ENCODE peak calls at places on chromosomes 16 and 17, in ten cellular contexts. X, U, V, Z, F, K, I, R, Q and C are unnamed samples.

GRCh38 chr16:88628512-88628974 is 9.8 kb upstream of the IL17C start:
- DNase-seq in Q (no peak), U (no peak), Z (peak), V (peak), R (peak), F (no peak), K (no peak), X (no peak), I (peak), C (no peak)

GRCh38 chr17:49739662-49740271 is 24.2 kb downstream of the FAM117A start:
- DNase-seq in Q (peak), I (peak), U (peak), Z (peak), F (peak), X (peak), R (peak), V (peak), K (peak), C (no peak)

GRCh38 chr17:68378202-68379149 is 78.8 kb downstream of the WIPI1 start:
- DNase-seq in K (peak), F (peak), U (peak), X (peak), I (peak), Q (peak), Z (peak), R (peak), V (peak), C (peak)

GRCh38 chr16:86090461-86091170 is 191.7 kb downstream of the IRF8 start:
- DNase-seq in Q (no peak), I (no peak), F (no peak), Z (no peak), X (no peak), U (peak), V (no peak), R (no peak), K (no peak), C (no peak)

GRCh38 chr16:66874079-66874775 is 6.1 kb upstream of the PDP2 start:
- DNase-seq in Q (no peak), X (no peak), I (peak), F (no peak), U (no peak), V (no peak), Z (peak), R (no peak), K (no peak), C (no peak)

GRCh38 chr16:89406277-89406888 is 84.0 kb downstream of the ANKRD11 start:
- DNase-seq in I (no peak), F (no peak), Z (no peak), K (peak), R (no peak), U (no peak), X (no peak), V (no peak), Q (peak), C (no peak)

GRCh38 chr16:47664653-47665325 is 203.7 kb downstream of the PHKB start:
- DNase-seq in Q (peak), V (no peak), K (no peak), X (peak), U (no peak), Z (no peak), F (no peak), R (peak), I (no peak), C (no peak)

GRCh38 chr17:49637050-49637449 is 40.8 kb downstream of the SPOP start:
- DNase-seq in I (peak), U (no peak), X (no peak), F (no peak), Z (peak), R (no peak), V (no peak), Q (no peak), K (no peak), C (no peak)

GRCh38 chr16:49472598-49472997 is 99.0 kb downstream of the C16orf78 start:
- DNase-seq in F (no peak), X (no peak), K (no peak), V (no peak), I (no peak), U (peak), Q (no peak), R (no peak), Z (no peak), C (no peak)

GRCh38 chr17:81483085-81483861 is 29.3 kb downstream of the ACTG1 start:
- DNase-seq in R (no peak), Z (peak), X (no peak), I (peak), V (peak), F (no peak), Q (peak), K (peak), U (peak), C (no peak)

GRCh38 chr16:28204211-28204610 is 7.6 kb downstream of the XPO6 start:
- DNase-seq in U (no peak), Z (no peak), Q (no peak), R (no peak), I (no peak), K (no peak), X (no peak), F (no peak), V (no peak), C (no peak)

GRCh38 chr16:9525037-9525436 is 433.6 kb downstream of the HAPSTR1 start:
- DNase-seq in K (no peak), U (no peak), F (no peak), Z (no peak), Q (no peak), I (no peak), R (no peak), V (no peak), X (no peak), C (no peak)

GRCh38 chr17:64128787-64129514 is 993 bp downstream of the ERN1 start:
- DNase-seq in U (peak), R (no peak), V (no peak), Z (peak), F (peak), I (peak), X (peak), K (peak), Q (peak), C (no peak)

GRCh38 chr17:46942441-46943217 is 19.7 kb downstream of the GOSR2 start:
- DNase-seq in U (no peak), Q (peak), V (peak), R (peak), K (peak), Z (peak), X (peak), F (peak), I (peak), C (peak)

GRCh38 chr17:19747829-19748806 is at the start of gene ALDH3A1:
- DNase-seq in V (no peak), Q (peak), K (no peak), Z (no peak), F (no peak), I (no peak), U (no peak), R (peak), X (peak), C (no peak)

GRCh38 chr17:57085448-57086068 is 512 bp downstream of the AKAP1 start:
- DNase-seq in R (peak), K (peak), V (peak), X (no peak), U (peak), Z (peak), Q (peak), I (peak), F (peak), C (no peak)

GRCh38 chr16:711548-712320 is 3.2 kb upstream of the METRN start:
- DNase-seq in R (no peak), Q (peak), Z (peak), I (peak), F (peak), X (peak), U (peak), K (peak), V (peak), C (no peak)

GRCh38 chr16:57830890-57831484 is 28.7 kb upstream of the KIFC3 start:
- DNase-seq in U (no peak), Z (no peak), Q (no peak), X (no peak), I (peak), K (no peak), V (no peak), F (no peak), R (no peak), C (no peak)

GRCh38 chr16:70380205-70380918 is 33.7 kb downstream of the DDX19A start:
- DNase-seq in U (peak), F (peak), Z (peak), Q (peak), V (peak), K (peak), I (peak), X (peak), R (peak), C (peak)

GRCh38 chr16:74064120-74064735 is 232.4 kb upstream of the PSMD7 start:
- DNase-seq in Z (peak), U (no peak), V (no peak), R (no peak), K (no peak), F (no peak), Q (no peak), X (no peak), I (no peak), C (no peak)

GRCh38 chr17:39001703-39002637 is 34.8 kb upstream of the FBXO47 start:
- DNase-seq in I (peak), Q (peak), U (peak), V (peak), X (no peak), R (no peak), K (peak), F (peak), Z (peak), C (peak)

GRCh38 chr17:14305785-14306496 is 5.1 kb downstream of the HS3ST3B1 start:
- DNase-seq in I (peak), Z (no peak), F (no peak), U (no peak), R (no peak), X (no peak), V (no peak), Q (no peak), K (no peak), C (no peak)

GRCh38 chr17:7438656-7439460 is 454 bp upstream of the FGF11 start:
- DNase-seq in V (no peak), K (no peak), R (no peak), Q (no peak), Z (no peak), U (no peak), F (no peak), I (no peak), X (no peak), C (no peak)

GRCh38 chr17:46191332-46192210 is 1.7 kb downstream of the KANSL1 start:
- DNase-seq in K (no peak), V (no peak), Z (peak), R (peak), U (no peak), I (peak), X (peak), Q (no peak), F (peak), C (no peak)

GRCh38 chr16:47611848-47612493 is 150.8 kb downstream of the PHKB start:
- DNase-seq in Q (no peak), Z (no peak), I (no peak), U (no peak), V (no peak), K (no peak), F (no peak), R (no peak), X (no peak), C (no peak)

GRCh38 chr17:59844884-59845594 is 47.7 kb downstream of the TUBD1 start:
- DNase-seq in I (peak), Q (no peak), K (no peak), Z (peak), X (no peak), U (peak), V (no peak), R (no peak), F (no peak), C (no peak)

GRCh38 chr17:50815400-50815799 is 20.0 kb upstream of the WFIKKN2 start:
- DNase-seq in Q (no peak), K (no peak), F (no peak), X (no peak), R (no peak), Z (no peak), I (no peak), U (no peak), V (no peak), C (no peak)

GRCh38 chr17:36816214-36816613 is 121.1 kb upstream of the LHX1 start:
- DNase-seq in V (no peak), K (no peak), F (no peak), U (no peak), Q (no peak), R (no peak), I (no peak), Z (no peak), X (no peak), C (no peak)

GRCh38 chr16:28163699-28164584 is 47.8 kb downstream of the XPO6 start:
- DNase-seq in R (peak), V (no peak), F (no peak), X (no peak), Z (peak), U (no peak), K (no peak), Q (no peak), I (peak), C (no peak)

GRCh38 chr17:2029911-2030778 is at the start of gene DPH1:
- DNase-seq in I (peak), Q (peak), X (peak), V (peak), F (peak), Z (peak), R (peak), U (peak), K (peak), C (peak)

GRCh38 chr16:23753908-23754593 is 775 bp upstream of the CHP2 start:
- DNase-seq in U (no peak), Z (no peak), K (no peak), X (no peak), F (no peak), R (no peak), V (no peak), I (no peak), Q (no peak), C (no peak)
- H3K4me3 ChIP-seq in U (peak), Z (peak), K (no peak), X (peak), F (peak), R (peak), V (peak), I (no peak), Q (no peak), C (no peak)

DNA sequence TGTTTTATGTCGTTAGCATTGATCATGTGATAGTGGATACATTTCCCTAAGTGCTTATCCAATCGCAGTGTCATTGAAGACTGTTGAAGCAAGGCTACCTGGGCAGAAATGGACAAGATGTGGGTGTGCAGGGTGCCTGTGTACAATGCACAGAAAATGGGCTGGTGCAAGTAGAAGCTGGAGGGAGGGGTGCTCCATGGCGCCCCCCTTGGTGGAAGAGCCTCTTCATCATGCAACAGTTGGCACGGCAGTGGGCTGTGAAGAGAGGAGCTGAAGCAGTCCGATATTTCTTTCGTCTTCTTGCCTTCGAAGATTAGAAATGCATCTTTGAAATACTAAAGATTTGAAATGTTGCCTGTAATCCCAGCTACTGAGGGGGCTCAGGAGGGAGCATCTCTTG is 100.5 kb downstream of the PLCG2 start:
- DNase-seq in V (no peak), K (no peak), F (no peak), U (no peak), Z (no peak), Q (no peak), I (no peak), X (no peak), R (no peak), C (no peak)
- TF ChIP-seq CTCF in V (peak), K (no peak), F (no peak), U (no peak), Z (peak), Q (no peak), I (peak), X (no peak), R (peak), C (peak)

GRCh38 chr16:4320571-4321137 is 4.8 kb downstream of the GLIS2 start:
- DNase-seq in Z (no peak), V (no peak), I (no peak), K (no peak), R (no peak), F (no peak), Q (no peak), U (peak), X (no peak), C (no peak)
- H3K4me3 ChIP-seq in Z (no peak), V (peak), I (no peak), K (no peak), R (no peak), F (no peak), Q (no peak), U (no peak), X (no peak), C (no peak)

DNA sequence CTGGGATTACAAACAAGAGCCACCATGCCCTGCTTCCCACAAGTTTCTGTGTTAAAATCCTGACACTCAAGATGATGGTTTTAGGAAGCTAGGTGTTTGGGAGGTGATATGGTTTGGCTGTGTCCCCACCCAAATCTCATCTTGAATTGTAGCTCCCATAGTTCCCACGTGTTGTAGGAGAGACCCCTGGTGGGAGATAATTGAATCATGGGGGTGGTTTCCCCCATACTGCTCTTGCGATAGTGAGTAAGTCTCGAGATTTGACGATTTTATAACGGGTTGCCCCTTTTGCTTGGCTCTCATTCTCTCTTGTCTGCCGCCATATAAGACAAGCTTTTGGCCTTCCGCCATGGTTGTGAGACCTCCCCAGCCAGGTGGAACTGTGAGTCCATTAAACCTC is 17.2 kb upstream of the SMG1 start:
- DNase-seq in R (no peak), V (no peak), F (no peak), I (no peak), Z (no peak), Q (no peak), X (no peak), K (no peak), U (no peak), C (no peak)
- TF ChIP-seq CTCF in R (peak), V (no peak), F (no peak), I (no peak), Z (no peak), Q (no peak), X (no peak), K (no peak), U (no peak), C (no peak)

GRCh38 chr16:81834868-81835267 is 55.8 kb downstream of the PLCG2 start:
- DNase-seq in I (no peak), X (no peak), U (peak), K (no peak), F (no peak), Z (no peak), R (no peak), Q (no peak), V (no peak), C (no peak)

GRCh38 chr16:81838794-81839193 is 59.7 kb downstream of the PLCG2 start:
- DNase-seq in I (peak), F (no peak), U (no peak), Z (peak), V (no peak), K (no peak), Q (no peak), X (no peak), R (no peak), C (no peak)

GRCh38 chr16:81836279-81837054 is 57.4 kb downstream of the PLCG2 start:
- DNase-seq in U (peak), Q (no peak), K (no peak), V (no peak), R (no peak), F (no peak), I (no peak), Z (no peak), X (no peak), C (no peak)

GRCh38 chr16:81833751-81834150 is 54.7 kb downstream of the PLCG2 start:
- DNase-seq in F (no peak), Z (no peak), U (no peak), X (no peak), K (no peak), Q (no peak), V (no peak), R (no peak), I (no peak), C (no peak)

DNA sequence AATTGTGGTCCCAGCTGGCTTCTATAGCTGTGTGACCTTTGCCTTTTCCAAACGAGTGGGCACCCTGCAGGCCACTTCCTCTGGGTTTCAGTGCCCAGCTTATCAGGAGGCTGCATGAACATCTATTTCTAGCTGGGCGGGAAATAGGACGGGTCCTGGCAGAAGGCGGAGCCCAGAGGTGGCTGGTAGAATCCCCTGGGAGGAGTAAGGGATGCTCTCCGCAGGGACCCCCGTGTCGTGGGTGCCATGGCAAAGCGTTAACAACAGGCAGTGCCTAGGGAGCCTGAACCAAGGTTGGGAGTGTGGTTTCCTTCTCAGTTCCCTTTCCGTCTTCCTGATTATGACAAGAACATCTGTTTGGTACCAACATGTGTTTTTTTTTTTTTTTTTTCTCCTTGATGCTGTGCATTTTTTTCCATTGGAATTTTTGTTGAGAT is 58.2 kb downstream of the PLCG2 start:
- DNase-seq in X (no peak), Z (no peak), F (no peak), U (peak), V (no peak), R (no peak), I (no peak), K (no peak), Q (no peak), C (no peak)
- H3K4me3 ChIP-seq in X (no peak), Z (no peak), F (no peak), U (no peak), V (no peak), R (no peak), I (no peak), K (no peak), Q (no peak), C (no peak)

GRCh38 chr17:67223924-67224323 is 21.1 kb downstream of the HELZ start:
- DNase-seq in Q (no peak), K (no peak), F (no peak), I (no peak), U (no peak), Z (no peak), R (peak), V (no peak), X (no peak), C (no peak)

GRCh38 chr17:67217446-67217845 is 27.6 kb downstream of the HELZ start:
- DNase-seq in Z (no peak), V (no peak), K (no peak), F (no peak), R (no peak), X (no peak), U (no peak), Q (no peak), I (no peak), C (no peak)

GRCh38 chr17:67218385-67218950 is 26.5 kb downstream of the HELZ start:
- DNase-seq in R (no peak), X (no peak), F (no peak), V (no peak), K (no peak), Z (peak), U (no peak), I (peak), Q (no peak), C (no peak)

GRCh38 chr17:67216544-67217320 is 28.3 kb downstream of the HELZ start:
- DNase-seq in X (no peak), R (no peak), U (no peak), F (no peak), Z (peak), K (no peak), Q (no peak), V (no peak), I (no peak), C (no peak)

GRCh38 chr17:67221062-67221998 is 23.7 kb downstream of the HELZ start:
- DNase-seq in Q (no peak), F (peak), X (peak), U (no peak), I (peak), R (peak), Z (peak), V (no peak), K (no peak), C (no peak)
- TF ChIP-seq CTCF in Q (no peak), F (no peak), X (peak), U (peak), I (peak), R (peak), Z (peak), V (peak), K (peak), C (no peak)

GRCh38 chr17:71163121-71163812 is 957.6 kb upstream of the SOX9 start:
- DNase-seq in K (no peak), Q (peak), R (no peak), Z (peak), U (no peak), X (peak), F (no peak), V (no peak), I (peak), C (no peak)

GRCh38 chr17:71168083-71168741 is 952.6 kb upstream of the SOX9 start:
- DNase-seq in U (no peak), K (no peak), Q (peak), F (no peak), R (no peak), I (no peak), V (no peak), Z (no peak), X (no peak), C (no peak)

DNA sequence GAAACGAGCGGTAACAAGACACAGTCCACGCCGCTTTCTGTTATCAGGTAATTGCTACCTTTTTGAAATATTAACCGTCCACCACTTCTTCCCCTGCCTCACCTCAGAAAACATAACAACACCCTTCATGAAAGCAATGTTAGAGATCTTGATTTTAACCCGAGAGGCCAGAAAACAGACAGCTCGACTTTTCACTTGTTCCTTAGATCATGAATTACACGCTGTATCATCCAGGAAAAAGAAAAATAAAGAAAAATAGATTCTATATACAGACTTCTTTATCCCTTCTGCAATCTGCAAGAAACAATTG is 957.1 kb upstream of the SOX9 start:
- DNase-seq in Q (no peak), Z (no peak), F (no peak), X (no peak), U (no peak), V (no peak), K (no peak), R (no peak), I (no peak), C (no peak)
- H3K4me3 ChIP-seq in Q (no peak), Z (no peak), F (no peak), X (no peak), U (no peak), V (no peak), K (no peak), R (no peak), I (no peak), C (no peak)

GRCh38 chr16:56316545-56316944 is 108.8 kb downstream of the AMFR start:
- DNase-seq in V (no peak), U (no peak), Q (no peak), X (no peak), R (no peak), K (no peak), Z (no peak), I (no peak), F (no peak), C (no peak)
- TF ChIP-seq CTCF in V (no peak), U (no peak), Q (no peak), X (no peak), R (peak), K (no peak), Z (no peak), I (peak), F (no peak), C (no peak)